ENCODE peak calls at places on chromosomes 16 and 17, in seven cellular contexts. Z is naive B cell; B is naive thymus-derived CD4-positive, alpha-beta T cell; O is pancreas; J is globus pallidus; M is lower lobe of right lung; Q is adrenal gland. U is an unnamed sample.

GRCh38 chr17:78738245-78738644 is 43.8 kb downstream of the CYTH1 start:
- DNase-seq in Z (no peak), B (no peak), O (no peak), J (no peak), M (no peak), Q (no peak), U (no peak)

GRCh38 chr17:28415886-28416285 is 9.9 kb upstream of the SLC46A1 start:
- DNase-seq in Z (no peak), B (no peak), O (no peak), J (no peak), M (no peak), Q (no peak), U (no peak)

GRCh38 chr17:1045456-1045855 is 48.5 kb downstream of the TIMM22 start:
- DNase-seq in Z (no peak), B (no peak), O (no peak), J (no peak), M (peak), Q (no peak), U (no peak)

GRCh38 chr17:4087911-4088693 is 54.7 kb downstream of the ZZEF1 start:
- DNase-seq in Z (no peak), B (no peak), O (no peak), J (no peak), M (no peak), Q (no peak), U (no peak)

GRCh38 chr16:89658221-89658879 is 714 bp downstream of the SPATA33 start:
- DNase-seq in Z (no peak), B (no peak), O (no peak), J (no peak), M (peak), Q (no peak), U (peak)

GRCh38 chr17:1039119-1039507 is 42.2 kb downstream of the TIMM22 start:
- DNase-seq in Z (no peak), B (no peak), O (no peak), J (no peak), M (no peak), Q (no peak), U (no peak)

GRCh38 chr16:11585460-11586374 is 1.0 kb downstream of the LITAF start:
- DNase-seq in Z (peak), B (no peak), O (no peak), J (peak), M (peak), Q (peak), U (peak)

GRCh38 chr17:61247438-61247837 is 152.2 kb upstream of the TBX2 start:
- DNase-seq in Z (no peak), B (no peak), O (no peak), J (no peak), M (no peak), Q (no peak), U (no peak)

GRCh38 chr16:23496826-23497542 is 13.3 kb downstream of the GGA2 start:
- DNase-seq in Z (no peak), B (no peak), O (peak), J (no peak), M (no peak), Q (peak), U (peak)